ENCODE peak calls at places on chromosome 21, in four cellular contexts. I, G, H and S are unnamed samples.

GRCh38 chr21:21230672-21231071 is 232.5 kb downstream of the NCAM2 start:
- DNase-seq in I (no peak), G (no peak), H (no peak), S (no peak)

GRCh38 chr21:26717146-26717739 is 128.0 kb downstream of the ADAMTS1 start:
- DNase-seq in I (no peak), G (peak; percentile 4), H (no peak), S (peak; percentile 24)

GRCh38 chr21:24290151-24290833 is 1317.0 kb downstream of the MRPL39 start:
- DNase-seq in I (no peak), G (no peak), H (no peak), S (no peak)

GRCh38 chr21:36700295-36700960 is 1.5 kb downstream of the SIM2 start:
- DNase-seq in I (no peak), G (no peak), H (no peak), S (no peak)

GRCh38 chr21:36576441-36576840 is 96.5 kb upstream of the CLDN14 start:
- DNase-seq in I (no peak), G (no peak), H (no peak), S (no peak)

GRCh38 chr21:29318354-29318753 is 19.6 kb downstream of the BACH1 start:
- DNase-seq in I (no peak), G (no peak), H (no peak), S (no peak)

GRCh38 chr21:14046401-14046800 is 164.4 kb downstream of the LIPI start:
- DNase-seq in I (no peak), G (no peak), H (no peak), S (no peak)

GRCh38 chr21:17388226-17388625 is 124.6 kb upstream of the CXADR start:
- DNase-seq in I (no peak), G (no peak), H (no peak), S (no peak)

GRCh38 chr21:36059823-36060158 is 535 bp downstream of the SETD4 start:
- DNase-seq in I (no peak), G (no peak), H (no peak), S (peak; percentile 78)

GRCh38 chr21:31576428-31576827 is 83.1 kb upstream of the SOD1 start:
- DNase-seq in I (no peak), G (no peak), H (no peak), S (no peak)

GRCh38 chr21:25461730-25462129 is 145.6 kb downstream of the MRPL39 start:
- DNase-seq in I (no peak), G (no peak), H (no peak), S (no peak)

GRCh38 chr21:29277442-29277841 is 21.3 kb upstream of the BACH1 start:
- DNase-seq in I (no peak), G (no peak), H (no peak), S (no peak)

GRCh38 chr21:14736672-14737071 is 190.6 kb upstream of the SAMSN1 start:
- DNase-seq in I (no peak), G (no peak), H (no peak), S (no peak)

GRCh38 chr21:31409849-31410762 is 66.0 kb upstream of the TIAM1 start:
- DNase-seq in I (no peak), G (no peak), H (no peak), S (no peak)

GRCh38 chr21:31351438-31351837 is 7.4 kb upstream of the TIAM1 start:
- DNase-seq in I (no peak), G (no peak), H (no peak), S (no peak)

GRCh38 chr21:35159881-35160280 is 110.8 kb upstream of the RUNX1 start:
- DNase-seq in I (no peak), G (peak; percentile 55), H (no peak), S (no peak)

GRCh38 chr21:16187603-16188002 is 457.8 kb downstream of the USP25 start:
- DNase-seq in I (no peak), G (no peak), H (no peak), S (no peak)

GRCh38 chr21:31266241-31266640 is 77.8 kb downstream of the TIAM1 start:
- DNase-seq in I (no peak), G (no peak), H (no peak), S (no peak)

GRCh38 chr21:46001821-46002681 is 20.5 kb downstream of the COL6A1 start:
- DNase-seq in I (no peak), G (no peak), H (no peak), S (peak; percentile 23)
- TF ChIP-seq MAX in I (no peak), G (no peak), H (no peak), S (no peak)

DNA sequence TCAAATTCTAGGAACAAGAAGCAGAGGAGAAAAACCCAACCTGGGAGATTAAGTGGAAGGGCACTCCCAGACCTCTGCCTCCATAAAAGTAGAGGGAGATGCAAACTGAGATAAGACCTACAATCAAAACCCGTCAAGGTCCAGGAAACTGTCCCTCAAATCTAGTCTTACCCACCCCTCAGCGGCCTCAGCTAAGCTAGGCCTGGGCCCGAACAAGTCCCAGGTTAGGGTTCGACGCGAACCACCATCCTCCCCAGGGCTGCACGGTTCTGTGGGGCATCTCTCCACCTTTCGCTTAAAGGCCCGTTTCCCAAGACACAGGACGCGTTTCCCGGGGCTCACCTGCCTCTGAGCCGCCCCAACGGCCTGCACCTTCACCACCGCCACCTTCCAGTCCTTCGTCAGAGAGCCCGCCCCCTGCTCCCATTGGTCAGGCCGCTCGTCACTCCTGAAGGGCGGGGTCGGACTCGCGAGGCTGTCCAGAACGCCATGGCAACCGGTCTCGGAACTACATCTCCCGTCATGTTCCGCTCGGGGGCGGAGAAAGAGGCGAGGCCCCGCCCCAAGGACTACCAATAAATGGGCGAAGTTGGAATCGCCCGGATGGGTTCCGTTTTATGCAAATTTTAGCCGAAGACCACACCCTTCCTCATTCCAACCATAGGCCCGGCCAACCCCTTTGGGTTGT is at the start of gene CRYZL1:
- DNase-seq in I (peak; percentile 99), G (peak; percentile 98), H (peak; percentile 96), S (peak; percentile 91)
- TF ChIP-seq REST in I (no peak), G (no peak), H (no peak), S (no peak)

GRCh38 chr21:41589620-41590175 is 81.7 kb upstream of the TMPRSS2 start:
- DNase-seq in I (no peak), G (no peak), H (no peak), S (no peak)
- TF ChIP-seq PBX3 in I (no peak), G (no peak), H (no peak), S (no peak)

GRCh38 chr21:39071623-39072214 is 111.5 kb downstream of the PSMG1 start:
- DNase-seq in I (peak; percentile 90), G (no peak), H (no peak), S (no peak)
- TF ChIP-seq MAX in I (peak; percentile 35), G (no peak), H (no peak), S (no peak)

DNA sequence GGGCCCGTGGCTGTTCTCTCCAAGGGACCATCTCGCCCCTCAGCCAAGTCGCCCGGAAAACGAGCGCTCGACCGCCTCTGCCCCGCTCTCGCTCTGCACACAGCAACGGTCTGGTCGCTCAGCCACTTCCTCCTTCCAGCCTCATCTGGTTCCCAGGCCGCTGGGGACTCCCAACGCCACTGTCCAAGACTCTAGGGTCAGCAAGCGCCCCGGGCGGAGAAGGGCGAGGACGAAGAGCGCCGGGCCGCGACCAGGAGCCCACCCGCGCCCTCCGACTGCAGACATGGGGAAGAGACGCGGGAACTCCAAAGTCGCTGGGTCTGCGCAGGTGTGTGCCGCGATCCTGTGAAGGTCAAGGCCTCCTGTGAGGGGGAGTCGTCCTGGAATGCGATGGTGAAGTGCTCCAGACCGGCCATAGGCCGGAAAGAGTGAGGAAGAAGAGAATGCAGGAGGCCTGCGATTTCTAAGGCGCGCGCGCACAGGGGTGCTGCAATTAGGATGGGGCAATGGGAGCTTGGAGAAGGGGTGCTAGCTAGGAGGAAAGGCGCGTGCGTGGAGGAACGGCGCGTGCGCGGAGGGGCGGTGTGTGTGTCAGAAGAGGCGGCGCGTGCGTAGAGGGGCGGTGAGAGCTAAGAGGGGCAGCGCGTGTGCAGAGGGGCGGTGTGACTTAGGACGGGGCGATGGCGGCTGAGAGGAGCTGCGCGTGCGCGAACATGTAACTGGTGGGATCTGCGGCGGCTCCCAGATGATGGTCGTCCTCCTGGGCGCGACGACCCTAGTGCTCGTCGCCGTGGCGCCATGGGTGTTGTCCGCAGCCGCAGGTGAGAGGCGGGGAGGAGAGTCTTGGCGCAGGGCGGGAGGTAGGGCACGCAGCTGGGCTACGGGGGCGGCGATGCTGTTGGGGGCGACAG is at the start of gene IFNAR1:
- DNase-seq in I (peak; percentile 92), G (peak; percentile 98), H (peak; percentile 91), S (peak; percentile 99)
- TF ChIP-seq REST in I (peak; percentile 19), G (no peak), H (no peak), S (no peak)

DNA sequence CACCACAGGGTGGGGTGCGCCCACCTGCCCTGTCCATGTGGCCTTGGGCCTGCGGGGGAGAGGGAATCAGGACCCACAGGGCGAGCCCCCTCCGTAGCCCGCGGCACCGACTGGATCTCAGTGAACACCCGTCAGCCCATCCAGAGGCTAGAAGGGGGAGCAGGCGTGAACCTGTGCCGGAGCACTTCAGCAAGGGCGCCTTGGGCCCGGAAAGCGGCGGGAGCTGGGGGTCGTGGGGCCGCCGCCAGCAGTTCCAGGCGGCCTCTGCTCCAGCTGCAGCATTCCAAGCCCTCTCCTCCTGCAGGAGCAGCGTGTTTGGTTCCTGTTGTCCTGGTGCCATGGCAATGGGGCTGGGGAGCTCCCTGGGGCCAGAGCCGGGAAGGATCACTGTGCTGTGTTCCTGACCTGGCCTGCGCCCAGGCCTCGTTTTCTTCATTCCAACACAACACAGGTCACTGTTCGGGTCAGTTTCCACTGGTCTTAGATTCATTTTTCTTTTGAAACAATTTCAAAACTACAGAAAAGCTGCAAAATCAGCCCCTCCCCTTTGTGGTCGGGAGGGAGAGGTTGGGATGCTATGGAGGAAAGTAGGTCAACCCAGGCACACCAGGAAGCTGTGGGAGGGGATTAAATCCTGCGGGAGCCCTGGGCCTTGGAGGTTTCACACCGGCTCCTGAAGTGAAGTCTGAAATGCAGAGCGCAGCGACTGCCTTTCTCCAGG is 18.8 kb downstream of the SLX9 start:
- DNase-seq in I (no peak), G (no peak), H (no peak), S (peak; percentile 80)
- TF ChIP-seq PBX3 in I (no peak), G (no peak), H (no peak), S (no peak)

GRCh38 chr21:38351961-38352521 is 95.2 kb downstream of the KCNJ15 start:
- DNase-seq in I (no peak), G (peak; percentile 63), H (no peak), S (no peak)

GRCh38 chr21:38346286-38346685 is 89.5 kb downstream of the KCNJ15 start:
- DNase-seq in I (no peak), G (no peak), H (no peak), S (no peak)

GRCh38 chr21:38351176-38351959 is 94.6 kb downstream of the KCNJ15 start:
- DNase-seq in I (no peak), G (no peak), H (no peak), S (no peak)

GRCh38 chr21:38350681-38351080 is 93.9 kb downstream of the KCNJ15 start:
- DNase-seq in I (no peak), G (no peak), H (no peak), S (no peak)

DNA sequence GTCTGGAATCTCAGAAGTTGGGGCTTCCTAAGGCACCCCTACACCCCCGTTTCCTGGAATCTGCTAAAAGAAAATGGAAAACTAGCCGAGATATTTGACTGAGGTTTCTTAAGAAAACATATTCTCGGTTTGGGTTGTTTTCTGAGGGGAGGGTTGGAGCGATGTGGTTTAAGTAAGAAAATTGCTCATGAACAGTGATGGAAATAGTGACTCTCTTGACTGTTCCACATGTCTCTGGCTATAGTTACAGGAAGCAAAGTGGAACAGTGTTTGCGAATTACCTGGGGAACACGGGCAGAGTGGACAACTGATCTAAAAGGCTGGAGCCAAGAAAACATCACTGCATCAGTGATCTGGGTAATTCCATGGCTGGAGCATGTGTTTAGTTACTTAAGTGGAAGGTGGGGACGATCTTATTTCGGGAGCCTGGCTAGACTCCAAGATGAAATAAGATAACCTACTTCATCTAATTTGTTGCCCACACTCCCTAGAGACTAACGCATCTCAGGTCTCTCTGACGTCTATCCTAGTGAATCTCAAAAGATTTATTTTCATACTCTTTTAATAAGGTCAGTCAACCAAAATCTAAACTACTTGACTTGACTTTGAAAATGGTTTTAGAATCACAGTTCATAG is 92.4 kb downstream of the KCNJ15 start:
- DNase-seq in I (no peak), G (no peak), H (no peak), S (no peak)
- TF ChIP-seq MAX in I (no peak), G (no peak), H (no peak), S (no peak)